ENCODE peak calls at places on chromosomes 12 and 14, in seven cellular contexts. T is GM12878, O is PC-3, B is GM23248, S is SK-N-SH, D is fibroblast of lung, L is keratinocyte. Y is an unnamed sample.
A peak's percentile ranks its signal among the peaks of the same experiment; 100 is the strongest.

GRCh38 chr12:26032719-26033241 is 74.3 kb downstream of the RASSF8 start:
- DNase-seq in T (no peak), O (peak; percentile 49), B (peak; percentile 51), S (no peak), D (peak; percentile 57), L (no peak), Y (peak; percentile 30)

GRCh38 chr14:25658988-25659387 is 609.0 kb upstream of the STXBP6 start:
- DNase-seq in T (no peak), O (no peak), B (no peak), S (no peak), D (no peak), L (no peak), Y (no peak)

GRCh38 chr14:51562816-51563215 is 88.9 kb upstream of the FRMD6 start:
- DNase-seq in T (no peak), O (peak; percentile 40), B (peak; percentile 63), S (no peak), D (peak; percentile 73), L (no peak), Y (peak; percentile 65)

GRCh38 chr12:127767631-127768030 is 499.3 kb upstream of the TMEM132C start:
- DNase-seq in T (no peak), O (no peak), B (no peak), S (no peak), D (peak; percentile 12), L (no peak), Y (no peak)

GRCh38 chr12:76266797-76267196 is 81.4 kb downstream of the BBS10 start:
- DNase-seq in T (no peak), O (peak; percentile 20), B (peak; percentile 95), S (no peak), D (peak; percentile 94), L (peak; percentile 72), Y (no peak)

GRCh38 chr14:74400328-74400727 is 25.7 kb downstream of the SYNDIG1L start:
- DNase-seq in T (no peak), O (no peak), B (peak; percentile 42), S (no peak), D (no peak), L (no peak), Y (peak; percentile 58)

GRCh38 chr12:83361486-83361885 is 674.8 kb downstream of the TMTC2 start:
- DNase-seq in T (no peak), O (no peak), B (no peak), S (no peak), D (no peak), L (no peak), Y (no peak)

GRCh38 chr12:131017477-131017991 is 63.8 kb downstream of the ADGRD1 start:
- DNase-seq in T (no peak), O (no peak), B (no peak), S (no peak), D (no peak), L (no peak), Y (no peak)

GRCh38 chr12:17283563-17283962 is 677.6 kb upstream of the LMO3 start:
- DNase-seq in T (no peak), O (no peak), B (no peak), S (no peak), D (no peak), L (no peak), Y (no peak)

GRCh38 chr12:2291182-2291832 is 238.5 kb downstream of the CACNA1C start:
- DNase-seq in T (no peak), O (peak; percentile 57), B (peak; percentile 49), S (peak; percentile 56), D (no peak), L (no peak), Y (no peak)

GRCh38 chr12:49937639-49938300 is 12.8 kb upstream of the AQP2 start:
- DNase-seq in T (no peak), O (no peak), B (no peak), S (no peak), D (no peak), L (peak; percentile 38), Y (peak; percentile 19)

GRCh38 chr12:118606690-118607089 is 230.3 kb downstream of the SUDS3 start:
- DNase-seq in T (no peak), O (no peak), B (no peak), S (no peak), D (no peak), L (no peak), Y (no peak)
- H4K20me1 ChIP-seq in T (no peaks in the 10 kb centered on the region), O (no peaks in the 10 kb centered on the region), B (no peaks in the 10 kb centered on the region), S (no peaks in the 10 kb centered on the region), D (no peaks in the 10 kb centered on the region), L (no peaks in the 10 kb centered on the region), Y (no peaks in the 10 kb centered on the region)

DNA sequence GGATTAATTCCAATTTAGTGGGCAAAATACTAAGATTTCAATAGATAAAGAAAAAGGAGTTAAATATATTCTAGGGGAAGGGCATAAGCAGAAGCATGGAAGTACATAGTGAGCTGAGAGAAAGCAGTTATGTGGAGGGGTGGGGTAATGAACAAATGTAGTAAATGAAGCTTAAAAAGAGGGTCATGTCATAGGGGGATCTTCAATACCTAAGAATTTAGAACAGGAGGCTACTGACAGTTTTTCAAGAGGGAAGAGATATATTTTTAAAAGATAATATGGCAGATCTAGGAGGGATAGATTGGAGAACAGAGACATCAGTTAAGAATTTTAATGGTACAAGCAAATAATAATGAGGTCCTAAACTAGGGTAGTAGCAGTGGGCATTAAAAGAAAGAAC is 9.4 kb downstream of the SYCP3 start:
- DNase-seq in T (no peak), O (no peak), B (no peak), S (no peak), D (no peak), L (no peak), Y (no peak)
- H4K20me1 ChIP-seq in T (no peaks in the 10 kb centered on the region), O (no peaks in the 10 kb centered on the region), B (no peaks in the 10 kb centered on the region), S (no peaks in the 10 kb centered on the region), D (no peaks in the 10 kb centered on the region), L (no peaks in the 10 kb centered on the region), Y (no peaks in the 10 kb centered on the region)

DNA sequence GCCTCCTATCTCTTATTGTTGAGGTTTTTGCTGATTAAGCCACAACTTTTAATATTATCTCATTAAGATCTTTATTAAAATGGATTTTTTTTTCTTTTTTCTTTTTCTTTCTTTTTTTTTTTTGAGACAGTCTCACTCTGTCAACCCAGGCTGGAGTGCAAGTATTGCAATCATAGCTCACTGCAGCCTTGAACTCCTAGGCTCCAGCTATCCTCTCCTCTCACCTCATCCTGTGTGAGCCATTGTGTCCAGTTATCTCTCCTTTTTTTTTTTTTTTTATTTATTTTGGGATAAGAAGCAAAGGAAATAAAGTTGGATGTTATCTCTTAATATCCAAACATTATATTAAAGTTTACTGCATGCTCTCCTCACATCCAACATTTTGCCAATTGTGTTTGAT is 12.7 kb downstream of the VEZT start:
- DNase-seq in T (no peak), O (no peak), B (no peak), S (no peak), D (no peak), L (no peak), Y (no peak)
- H4K20me1 ChIP-seq in T (no peaks in the 10 kb centered on the region), O (peaks cover 27% of the 10 kb centered on the region), B (no peaks in the 10 kb centered on the region), S (peaks cover 6% of the 10 kb centered on the region), D (no peaks in the 10 kb centered on the region), L (peaks cover 2% of the 10 kb centered on the region), Y (no peaks in the 10 kb centered on the region)

GRCh38 chr12:132071837-132072384 is 72.2 kb downstream of the DDX51 start:
- DNase-seq in T (no peak), O (no peak), B (no peak), S (no peak), D (no peak), L (no peak), Y (no peak)
- H4K20me1 ChIP-seq in T (no peaks in the 10 kb centered on the region), O (no peaks in the 10 kb centered on the region), B (no peaks in the 10 kb centered on the region), S (no peaks in the 10 kb centered on the region), D (no peaks in the 10 kb centered on the region), L (peaks cover 4% of the 10 kb centered on the region), Y (peaks cover 3% of the 10 kb centered on the region)

GRCh38 chr14:101975231-101975630 is 10.9 kb downstream of the DYNC1H1 start:
- DNase-seq in T (no peak), O (no peak), B (no peak), S (no peak), D (no peak), L (no peak), Y (no peak)

GRCh38 chr14:101980251-101980650 is 15.9 kb downstream of the DYNC1H1 start:
- DNase-seq in T (no peak), O (peak; percentile 64), B (no peak), S (no peak), D (no peak), L (no peak), Y (no peak)

GRCh38 chr14:101979666-101980065 is 15.3 kb downstream of the DYNC1H1 start:
- DNase-seq in T (no peak), O (peak; percentile 6), B (no peak), S (no peak), D (peak; percentile 26), L (no peak), Y (no peak)

GRCh38 chr14:101980700-101981099 is 16.3 kb downstream of the DYNC1H1 start:
- DNase-seq in T (peak; percentile 77), O (peak; percentile 98), B (peak; percentile 99), S (no peak), D (peak; percentile 99), L (peak; percentile 90), Y (peak; percentile 89)

DNA sequence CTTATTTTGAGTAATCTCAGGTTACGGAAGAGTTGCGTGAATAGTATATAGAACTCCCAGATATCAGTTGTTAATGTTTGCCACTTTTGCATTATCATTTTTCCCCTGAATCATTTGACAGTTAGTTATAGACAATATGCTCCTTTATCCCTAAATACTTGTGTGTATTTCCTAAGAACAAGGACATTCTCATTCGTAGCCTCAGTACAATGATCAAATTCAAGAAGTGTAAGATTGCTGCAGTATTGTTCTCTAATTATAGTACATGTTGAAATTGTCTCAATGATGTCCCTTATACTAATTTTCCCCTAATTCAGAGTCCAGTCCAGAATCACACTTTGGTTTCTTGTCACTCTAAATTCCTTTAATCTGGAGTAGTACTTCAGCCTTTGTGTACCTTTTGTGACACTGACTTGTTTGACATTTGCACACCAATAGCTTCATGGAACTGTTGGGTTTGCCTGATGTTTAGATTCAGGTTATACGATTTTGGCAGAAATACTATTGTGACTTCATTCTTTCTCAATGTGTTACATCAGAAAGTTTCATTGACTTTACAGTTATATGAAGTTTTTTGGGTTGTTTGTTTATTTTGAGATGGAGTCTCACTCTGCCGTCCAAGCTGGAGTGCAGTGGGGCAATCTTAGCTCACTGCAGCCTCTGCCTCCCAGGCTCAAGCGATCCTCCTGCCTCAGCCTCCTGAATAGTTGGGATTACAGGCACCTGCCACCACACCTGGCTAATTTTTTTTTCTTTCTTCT is 13.1 kb downstream of the DYNC1H1 start:
- DNase-seq in T (no peak), O (peak; percentile 12), B (peak; percentile 27), S (no peak), D (no peak), L (no peak), Y (no peak)
- H4K20me1 ChIP-seq in T (no peaks in the 10 kb centered on the region), O (peaks cover 10% of the 10 kb centered on the region), B (no peaks in the 10 kb centered on the region), S (peaks cover 47% of the 10 kb centered on the region), D (no peaks in the 10 kb centered on the region), L (no peaks in the 10 kb centered on the region), Y (peaks cover 5% of the 10 kb centered on the region)

GRCh38 chr14:100291305-100292075 is 14.8 kb downstream of the SLC25A29 start:
- DNase-seq in T (no peak), O (no peak), B (no peak), S (peak; percentile 23), D (no peak), L (no peak), Y (peak; percentile 68)
- H4K20me1 ChIP-seq in T (no peaks in the 10 kb centered on the region), O (no peaks in the 10 kb centered on the region), B (no peaks in the 10 kb centered on the region), S (peaks cover 2% of the 10 kb centered on the region), D (no peaks in the 10 kb centered on the region), L (no peaks in the 10 kb centered on the region), Y (peaks cover 6% of the 10 kb centered on the region)